ENCODE peak calls at places on chromosome 9, in ten cellular contexts. One of them, this sample, is unnamed.

GRCh38 chr9:114261026-114261425 is 61.9 kb upstream of the ORM1 start:
- DNase-seq in brain microvascular endothelial cell: no peak
- DNase-seq in Right ventricle myocardium inferior: no peak
- DNase-seq in heart left ventricle: no peak
- DNase-seq in AG20443: no peak
- DNase-seq in KBM-7: no peak
- DNase-seq in activated T-cell treated with anti-CD3 and anti-CD28 coated beads for 1 hour: no peak
- DNase-seq in fibroblast of mammary gland: no peak
- DNase-seq in RKO: no peak
- DNase-seq in stimulated activated CD4-positive, alpha-beta T cell treated with anti-CD3 and anti-CD28 coated beads, Interleukin-15, amount 100 ng/mL, for 1 hour: no peak
- DNase-seq in this sample: no peak

GRCh38 chr9:92044945-92045344 is 70.3 kb downstream of the SPTLC1 start:
- DNase-seq in brain microvascular endothelial cell: no peak
- DNase-seq in Right ventricle myocardium inferior: no peak
- DNase-seq in heart left ventricle: no peak
- DNase-seq in AG20443: no peak
- DNase-seq in KBM-7: no peak
- DNase-seq in activated T-cell treated with anti-CD3 and anti-CD28 coated beads for 1 hour: no peak
- DNase-seq in fibroblast of mammary gland: no peak
- DNase-seq in RKO: no peak
- DNase-seq in stimulated activated CD4-positive, alpha-beta T cell treated with anti-CD3 and anti-CD28 coated beads, Interleukin-15, amount 100 ng/mL, for 1 hour: no peak
- DNase-seq in this sample: no peak

GRCh38 chr9:752681-753200 is 88.8 kb upstream of the DMRT1 start:
- DNase-seq in brain microvascular endothelial cell: peak; percentile 30
- DNase-seq in Right ventricle myocardium inferior: no peak
- DNase-seq in heart left ventricle: no peak
- DNase-seq in AG20443: no peak
- DNase-seq in KBM-7: no peak
- DNase-seq in activated T-cell treated with anti-CD3 and anti-CD28 coated beads for 1 hour: no peak
- DNase-seq in fibroblast of mammary gland: peak; percentile 50
- DNase-seq in RKO: no peak
- DNase-seq in stimulated activated CD4-positive, alpha-beta T cell treated with anti-CD3 and anti-CD28 coated beads, Interleukin-15, amount 100 ng/mL, for 1 hour: no peak
- DNase-seq in this sample: no peak

GRCh38 chr9:127112056-127112455 is 10.4 kb downstream of the ANGPTL2 start:
- DNase-seq in brain microvascular endothelial cell: no peak
- DNase-seq in Right ventricle myocardium inferior: peak; percentile 70
- DNase-seq in heart left ventricle: peak; percentile 79
- DNase-seq in AG20443: peak; percentile 21
- DNase-seq in KBM-7: no peak
- DNase-seq in activated T-cell treated with anti-CD3 and anti-CD28 coated beads for 1 hour: no peak
- DNase-seq in fibroblast of mammary gland: no peak
- DNase-seq in RKO: no peak
- DNase-seq in stimulated activated CD4-positive, alpha-beta T cell treated with anti-CD3 and anti-CD28 coated beads, Interleukin-15, amount 100 ng/mL, for 1 hour: no peak
- DNase-seq in this sample: no peak

GRCh38 chr9:72203205-72203803 is 54.1 kb downstream of the GDA start:
- DNase-seq in brain microvascular endothelial cell: peak; percentile 25
- DNase-seq in Right ventricle myocardium inferior: no peak
- DNase-seq in heart left ventricle: no peak
- DNase-seq in AG20443: peak; percentile 52
- DNase-seq in KBM-7: peak; percentile 10
- DNase-seq in activated T-cell treated with anti-CD3 and anti-CD28 coated beads for 1 hour: no peak
- DNase-seq in fibroblast of mammary gland: peak; percentile 36
- DNase-seq in RKO: peak; percentile 61
- DNase-seq in stimulated activated CD4-positive, alpha-beta T cell treated with anti-CD3 and anti-CD28 coated beads, Interleukin-15, amount 100 ng/mL, for 1 hour: no peak
- DNase-seq in this sample: no peak

GRCh38 chr9:69089491-69089890 is 53.9 kb downstream of the FXN start:
- DNase-seq in brain microvascular endothelial cell: no peak
- DNase-seq in Right ventricle myocardium inferior: no peak
- DNase-seq in heart left ventricle: no peak
- DNase-seq in AG20443: no peak
- DNase-seq in KBM-7: no peak
- DNase-seq in activated T-cell treated with anti-CD3 and anti-CD28 coated beads for 1 hour: no peak
- DNase-seq in fibroblast of mammary gland: no peak
- DNase-seq in RKO: no peak
- DNase-seq in stimulated activated CD4-positive, alpha-beta T cell treated with anti-CD3 and anti-CD28 coated beads, Interleukin-15, amount 100 ng/mL, for 1 hour: no peak
- DNase-seq in this sample: no peak

GRCh38 chr9:9942764-9943424 is 669.9 kb downstream of the PTPRD start:
- DNase-seq in brain microvascular endothelial cell: peak; percentile 80
- DNase-seq in Right ventricle myocardium inferior: no peak
- DNase-seq in heart left ventricle: peak; percentile 13
- DNase-seq in AG20443: peak; percentile 58
- DNase-seq in KBM-7: peak; percentile 79
- DNase-seq in activated T-cell treated with anti-CD3 and anti-CD28 coated beads for 1 hour: peak; percentile 17
- DNase-seq in fibroblast of mammary gland: peak; percentile 51
- DNase-seq in RKO: peak; percentile 63
- DNase-seq in stimulated activated CD4-positive, alpha-beta T cell treated with anti-CD3 and anti-CD28 coated beads, Interleukin-15, amount 100 ng/mL, for 1 hour: peak; percentile 24
- DNase-seq in this sample: peak; percentile 2

GRCh38 chr9:113541019-113541900 is 77.7 kb downstream of the RGS3 start:
- DNase-seq in brain microvascular endothelial cell: peak; percentile 75
- DNase-seq in Right ventricle myocardium inferior: no peak
- DNase-seq in heart left ventricle: no peak
- DNase-seq in AG20443: peak; percentile 65
- DNase-seq in KBM-7: peak; percentile 19
- DNase-seq in activated T-cell treated with anti-CD3 and anti-CD28 coated beads for 1 hour: no peak
- DNase-seq in fibroblast of mammary gland: peak; percentile 22
- DNase-seq in RKO: peak; percentile 15
- DNase-seq in stimulated activated CD4-positive, alpha-beta T cell treated with anti-CD3 and anti-CD28 coated beads, Interleukin-15, amount 100 ng/mL, for 1 hour: no peak
- DNase-seq in this sample: no peak

GRCh38 chr9:14482856-14483255 is 168.9 kb upstream of the NFIB start:
- DNase-seq in brain microvascular endothelial cell: no peak
- DNase-seq in Right ventricle myocardium inferior: no peak
- DNase-seq in heart left ventricle: no peak
- DNase-seq in AG20443: no peak
- DNase-seq in KBM-7: no peak
- DNase-seq in activated T-cell treated with anti-CD3 and anti-CD28 coated beads for 1 hour: no peak
- DNase-seq in fibroblast of mammary gland: no peak
- DNase-seq in RKO: no peak
- DNase-seq in stimulated activated CD4-positive, alpha-beta T cell treated with anti-CD3 and anti-CD28 coated beads, Interleukin-15, amount 100 ng/mL, for 1 hour: no peak
- DNase-seq in this sample: no peak

GRCh38 chr9:70085241-70085640 is 41.6 kb downstream of the MAMDC2 start:
- DNase-seq in brain microvascular endothelial cell: peak; percentile 38
- DNase-seq in Right ventricle myocardium inferior: no peak
- DNase-seq in heart left ventricle: no peak
- DNase-seq in AG20443: peak; percentile 21
- DNase-seq in KBM-7: no peak
- DNase-seq in activated T-cell treated with anti-CD3 and anti-CD28 coated beads for 1 hour: no peak
- DNase-seq in fibroblast of mammary gland: peak; percentile 52
- DNase-seq in RKO: peak; percentile 34
- DNase-seq in stimulated activated CD4-positive, alpha-beta T cell treated with anti-CD3 and anti-CD28 coated beads, Interleukin-15, amount 100 ng/mL, for 1 hour: no peak
- DNase-seq in this sample: no peak

GRCh38 chr9:91547076-91547475 is 123.4 kb upstream of the NFIL3 start:
- DNase-seq in brain microvascular endothelial cell: no peak
- DNase-seq in Right ventricle myocardium inferior: no peak
- DNase-seq in heart left ventricle: no peak
- DNase-seq in AG20443: no peak
- DNase-seq in KBM-7: no peak
- DNase-seq in activated T-cell treated with anti-CD3 and anti-CD28 coated beads for 1 hour: no peak
- DNase-seq in fibroblast of mammary gland: no peak
- DNase-seq in RKO: no peak
- DNase-seq in stimulated activated CD4-positive, alpha-beta T cell treated with anti-CD3 and anti-CD28 coated beads, Interleukin-15, amount 100 ng/mL, for 1 hour: no peak
- DNase-seq in this sample: no peak

GRCh38 chr9:130934702-130935659 is 4.1 kb downstream of the FIBCD1 start:
- DNase-seq in brain microvascular endothelial cell: no peak
- DNase-seq in Right ventricle myocardium inferior: peak; percentile 17
- DNase-seq in heart left ventricle: no peak
- DNase-seq in AG20443: no peak
- DNase-seq in KBM-7: no peak
- DNase-seq in activated T-cell treated with anti-CD3 and anti-CD28 coated beads for 1 hour: no peak
- DNase-seq in fibroblast of mammary gland: no peak
- DNase-seq in RKO: no peak
- DNase-seq in stimulated activated CD4-positive, alpha-beta T cell treated with anti-CD3 and anti-CD28 coated beads, Interleukin-15, amount 100 ng/mL, for 1 hour: no peak
- DNase-seq in this sample: no peak

GRCh38 chr9:4837768-4838546 is 45.2 kb downstream of the RCL1 start:
- DNase-seq in brain microvascular endothelial cell: peak; percentile 90
- DNase-seq in Right ventricle myocardium inferior: no peak
- DNase-seq in heart left ventricle: no peak
- DNase-seq in AG20443: peak; percentile 59
- DNase-seq in KBM-7: no peak
- DNase-seq in activated T-cell treated with anti-CD3 and anti-CD28 coated beads for 1 hour: no peak
- DNase-seq in fibroblast of mammary gland: peak; percentile 100
- DNase-seq in RKO: no peak
- DNase-seq in stimulated activated CD4-positive, alpha-beta T cell treated with anti-CD3 and anti-CD28 coated beads, Interleukin-15, amount 100 ng/mL, for 1 hour: no peak
- DNase-seq in this sample: no peak

GRCh38 chr9:11551106-11551505 is 938.3 kb upstream of the PTPRD start:
- DNase-seq in brain microvascular endothelial cell: no peak
- DNase-seq in Right ventricle myocardium inferior: no peak
- DNase-seq in heart left ventricle: no peak
- DNase-seq in AG20443: no peak
- DNase-seq in KBM-7: no peak
- DNase-seq in activated T-cell treated with anti-CD3 and anti-CD28 coated beads for 1 hour: no peak
- DNase-seq in fibroblast of mammary gland: no peak
- DNase-seq in RKO: peak; percentile 17
- DNase-seq in stimulated activated CD4-positive, alpha-beta T cell treated with anti-CD3 and anti-CD28 coated beads, Interleukin-15, amount 100 ng/mL, for 1 hour: no peak
- DNase-seq in this sample: no peak

GRCh38 chr9:136095495-136096058 is 488 bp upstream of the NACC2 start:
- DNase-seq in brain microvascular endothelial cell: no peak
- DNase-seq in Right ventricle myocardium inferior: no peak
- DNase-seq in heart left ventricle: peak; percentile 58
- DNase-seq in AG20443: peak; percentile 74
- DNase-seq in KBM-7: no peak
- DNase-seq in activated T-cell treated with anti-CD3 and anti-CD28 coated beads for 1 hour: no peak
- DNase-seq in fibroblast of mammary gland: peak; percentile 19
- DNase-seq in RKO: peak; percentile 65
- DNase-seq in stimulated activated CD4-positive, alpha-beta T cell treated with anti-CD3 and anti-CD28 coated beads, Interleukin-15, amount 100 ng/mL, for 1 hour: no peak
- DNase-seq in this sample: no peak

GRCh38 chr9:131773911-131774379 is 34.1 kb upstream of the RAPGEF1 start:
- DNase-seq in brain microvascular endothelial cell: peak; percentile 46
- DNase-seq in Right ventricle myocardium inferior: no peak
- DNase-seq in heart left ventricle: peak; percentile 38
- DNase-seq in AG20443: peak; percentile 87
- DNase-seq in KBM-7: peak; percentile 47
- DNase-seq in activated T-cell treated with anti-CD3 and anti-CD28 coated beads for 1 hour: peak; percentile 12
- DNase-seq in fibroblast of mammary gland: peak; percentile 62
- DNase-seq in RKO: peak; percentile 86
- DNase-seq in stimulated activated CD4-positive, alpha-beta T cell treated with anti-CD3 and anti-CD28 coated beads, Interleukin-15, amount 100 ng/mL, for 1 hour: no peak
- DNase-seq in this sample: no peak

GRCh38 chr9:75754090-75754489 is 136.4 kb upstream of the PCSK5 start:
- DNase-seq in brain microvascular endothelial cell: no peak
- DNase-seq in Right ventricle myocardium inferior: peak; percentile 66
- DNase-seq in heart left ventricle: peak; percentile 52
- DNase-seq in AG20443: no peak
- DNase-seq in KBM-7: no peak
- DNase-seq in activated T-cell treated with anti-CD3 and anti-CD28 coated beads for 1 hour: no peak
- DNase-seq in fibroblast of mammary gland: no peak
- DNase-seq in RKO: no peak
- DNase-seq in stimulated activated CD4-positive, alpha-beta T cell treated with anti-CD3 and anti-CD28 coated beads, Interleukin-15, amount 100 ng/mL, for 1 hour: no peak
- DNase-seq in this sample: no peak

GRCh38 chr9:87518702-87519335 is 21.2 kb downstream of the DAPK1 start:
- DNase-seq in brain microvascular endothelial cell: no peak
- DNase-seq in Right ventricle myocardium inferior: peak; percentile 77
- DNase-seq in heart left ventricle: peak; percentile 33
- DNase-seq in AG20443: peak; percentile 34
- DNase-seq in KBM-7: peak; percentile 92
- DNase-seq in activated T-cell treated with anti-CD3 and anti-CD28 coated beads for 1 hour: no peak
- DNase-seq in fibroblast of mammary gland: peak; percentile 71
- DNase-seq in RKO: no peak
- DNase-seq in stimulated activated CD4-positive, alpha-beta T cell treated with anti-CD3 and anti-CD28 coated beads, Interleukin-15, amount 100 ng/mL, for 1 hour: no peak
- DNase-seq in this sample: no peak

GRCh38 chr9:127728808-127729207 is 6.3 kb downstream of the TOR2A start:
- DNase-seq in brain microvascular endothelial cell: no peak
- DNase-seq in Right ventricle myocardium inferior: no peak
- DNase-seq in heart left ventricle: no peak
- DNase-seq in AG20443: no peak
- DNase-seq in KBM-7: no peak
- DNase-seq in activated T-cell treated with anti-CD3 and anti-CD28 coated beads for 1 hour: no peak
- DNase-seq in fibroblast of mammary gland: no peak
- DNase-seq in RKO: no peak
- DNase-seq in stimulated activated CD4-positive, alpha-beta T cell treated with anti-CD3 and anti-CD28 coated beads, Interleukin-15, amount 100 ng/mL, for 1 hour: no peak
- DNase-seq in this sample: no peak

GRCh38 chr9:133707065-133707760 is 30.9 kb downstream of the SARDH start:
- DNase-seq in brain microvascular endothelial cell: peak; percentile 81
- DNase-seq in Right ventricle myocardium inferior: peak; percentile 64
- DNase-seq in heart left ventricle: peak; percentile 61
- DNase-seq in AG20443: no peak
- DNase-seq in KBM-7: no peak
- DNase-seq in activated T-cell treated with anti-CD3 and anti-CD28 coated beads for 1 hour: no peak
- DNase-seq in fibroblast of mammary gland: peak; percentile 89
- DNase-seq in RKO: no peak
- DNase-seq in stimulated activated CD4-positive, alpha-beta T cell treated with anti-CD3 and anti-CD28 coated beads, Interleukin-15, amount 100 ng/mL, for 1 hour: no peak
- DNase-seq in this sample: no peak

GRCh38 chr9:119221281-119221680 is 148.0 kb downstream of the BRINP1 start:
- DNase-seq in brain microvascular endothelial cell: no peak
- DNase-seq in Right ventricle myocardium inferior: no peak
- DNase-seq in heart left ventricle: no peak
- DNase-seq in AG20443: peak; percentile 44
- DNase-seq in KBM-7: no peak
- DNase-seq in activated T-cell treated with anti-CD3 and anti-CD28 coated beads for 1 hour: no peak
- DNase-seq in fibroblast of mammary gland: peak; percentile 2
- DNase-seq in RKO: no peak
- DNase-seq in stimulated activated CD4-positive, alpha-beta T cell treated with anti-CD3 and anti-CD28 coated beads, Interleukin-15, amount 100 ng/mL, for 1 hour: no peak
- DNase-seq in this sample: no peak

GRCh38 chr9:79858509-79858908 is 286.7 kb downstream of the TLE4 start:
- DNase-seq in brain microvascular endothelial cell: peak; percentile 4
- DNase-seq in Right ventricle myocardium inferior: no peak
- DNase-seq in heart left ventricle: no peak
- DNase-seq in AG20443: peak; percentile 44
- DNase-seq in KBM-7: peak; percentile 3
- DNase-seq in activated T-cell treated with anti-CD3 and anti-CD28 coated beads for 1 hour: no peak
- DNase-seq in fibroblast of mammary gland: peak; percentile 4
- DNase-seq in RKO: no peak
- DNase-seq in stimulated activated CD4-positive, alpha-beta T cell treated with anti-CD3 and anti-CD28 coated beads, Interleukin-15, amount 100 ng/mL, for 1 hour: no peak
- DNase-seq in this sample: no peak

GRCh38 chr9:130271473-130271872 is 5.9 kb downstream of the HMCN2 start:
- DNase-seq in brain microvascular endothelial cell: no peak
- DNase-seq in Right ventricle myocardium inferior: no peak
- DNase-seq in heart left ventricle: no peak
- DNase-seq in AG20443: no peak
- DNase-seq in KBM-7: no peak
- DNase-seq in activated T-cell treated with anti-CD3 and anti-CD28 coated beads for 1 hour: no peak
- DNase-seq in fibroblast of mammary gland: no peak
- DNase-seq in RKO: no peak
- DNase-seq in stimulated activated CD4-positive, alpha-beta T cell treated with anti-CD3 and anti-CD28 coated beads, Interleukin-15, amount 100 ng/mL, for 1 hour: no peak
- DNase-seq in this sample: no peak

GRCh38 chr9:97598461-97599288 is 34.5 kb downstream of the TSTD2 start:
- DNase-seq in brain microvascular endothelial cell: peak; percentile 81
- DNase-seq in Right ventricle myocardium inferior: no peak
- DNase-seq in heart left ventricle: peak; percentile 79
- DNase-seq in AG20443: peak; percentile 83
- DNase-seq in KBM-7: peak; percentile 85
- DNase-seq in activated T-cell treated with anti-CD3 and anti-CD28 coated beads for 1 hour: peak; percentile 62
- DNase-seq in fibroblast of mammary gland: peak; percentile 84
- DNase-seq in RKO: peak; percentile 86
- DNase-seq in stimulated activated CD4-positive, alpha-beta T cell treated with anti-CD3 and anti-CD28 coated beads, Interleukin-15, amount 100 ng/mL, for 1 hour: peak; percentile 33
- DNase-seq in this sample: peak; percentile 44

GRCh38 chr9:23825143-23825531 is 903 bp downstream of the ELAVL2 start:
- DNase-seq in brain microvascular endothelial cell: no peak
- DNase-seq in Right ventricle myocardium inferior: peak; percentile 50
- DNase-seq in heart left ventricle: no peak
- DNase-seq in AG20443: no peak
- DNase-seq in KBM-7: no peak
- DNase-seq in activated T-cell treated with anti-CD3 and anti-CD28 coated beads for 1 hour: no peak
- DNase-seq in fibroblast of mammary gland: no peak
- DNase-seq in RKO: no peak
- DNase-seq in stimulated activated CD4-positive, alpha-beta T cell treated with anti-CD3 and anti-CD28 coated beads, Interleukin-15, amount 100 ng/mL, for 1 hour: no peak
- DNase-seq in this sample: no peak

GRCh38 chr9:105063665-105064247 is 135.8 kb upstream of the ABCA1 start:
- DNase-seq in brain microvascular endothelial cell: peak; percentile 96
- DNase-seq in Right ventricle myocardium inferior: no peak
- DNase-seq in heart left ventricle: peak; percentile 10
- DNase-seq in AG20443: peak; percentile 46
- DNase-seq in KBM-7: peak; percentile 9
- DNase-seq in activated T-cell treated with anti-CD3 and anti-CD28 coated beads for 1 hour: no peak
- DNase-seq in fibroblast of mammary gland: peak; percentile 91
- DNase-seq in RKO: no peak
- DNase-seq in stimulated activated CD4-positive, alpha-beta T cell treated with anti-CD3 and anti-CD28 coated beads, Interleukin-15, amount 100 ng/mL, for 1 hour: no peak
- DNase-seq in this sample: no peak

GRCh38 chr9:4553951-4554381 is 63.7 kb downstream of the SLC1A1 start:
- DNase-seq in brain microvascular endothelial cell: peak; percentile 23
- DNase-seq in Right ventricle myocardium inferior: no peak
- DNase-seq in heart left ventricle: no peak
- DNase-seq in AG20443: no peak
- DNase-seq in KBM-7: no peak
- DNase-seq in activated T-cell treated with anti-CD3 and anti-CD28 coated beads for 1 hour: no peak
- DNase-seq in fibroblast of mammary gland: peak; percentile 62
- DNase-seq in RKO: no peak
- DNase-seq in stimulated activated CD4-positive, alpha-beta T cell treated with anti-CD3 and anti-CD28 coated beads, Interleukin-15, amount 100 ng/mL, for 1 hour: no peak
- DNase-seq in this sample: no peak

GRCh38 chr9:99023831-99024230 is 80.1 kb downstream of the COL15A1 start:
- DNase-seq in brain microvascular endothelial cell: peak; percentile 55
- DNase-seq in Right ventricle myocardium inferior: peak; percentile 81
- DNase-seq in heart left ventricle: peak; percentile 29
- DNase-seq in AG20443: no peak
- DNase-seq in KBM-7: no peak
- DNase-seq in activated T-cell treated with anti-CD3 and anti-CD28 coated beads for 1 hour: no peak
- DNase-seq in fibroblast of mammary gland: peak; percentile 57
- DNase-seq in RKO: no peak
- DNase-seq in stimulated activated CD4-positive, alpha-beta T cell treated with anti-CD3 and anti-CD28 coated beads, Interleukin-15, amount 100 ng/mL, for 1 hour: no peak
- DNase-seq in this sample: no peak

This sample was measured in CD8-positive, alpha-beta memory T cell.